ENCODE peak calls at places on chromosomes 4 and X, in eight cellular contexts. R, F, B, W, S, D, K and I are unnamed samples.

GRCh38 chrX:129798888-129799287 is 19.1 kb downstream of the SASH3 start:
- DNase-seq in S (peak; percentile 57), R (no peak), K (no peak), B (no peak), D (no peak), F (no peak), W (no peak), I (no peak)

GRCh38 chrX:47579537-47579936 is 2.7 kb upstream of the TIMP1 start:
- DNase-seq in K (peak; percentile 4), B (peak; percentile 39), S (no peak), F (peak; percentile 70), R (peak; percentile 30), W (no peak), D (no peak), I (no peak)

GRCh38 chrX:9464435-9465371 is at the start of gene TBL1X:
- DNase-seq in B (peak; percentile 79), W (peak; percentile 44), K (peak; percentile 77), R (no peak), D (no peak), S (peak; percentile 86), F (peak; percentile 57), I (peak; percentile 34)

GRCh38 chr4:38449506-38450174 is 214.4 kb upstream of the KLF3 start:
- DNase-seq in R (peak; percentile 22), F (no peak), W (no peak), D (no peak), B (peak; percentile 34), K (no peak), S (no peak), I (no peak)

GRCh38 chr4:165010487-165010886 is 21.3 kb upstream of the TRIM60 start:
- DNase-seq in D (no peak), B (no peak), F (no peak), K (no peak), R (no peak), W (no peak), S (no peak), I (no peak)

GRCh38 chr4:147103403-147103946 is 157.8 kb upstream of the TTC29 start:
- DNase-seq in F (peak; percentile 96), B (peak; percentile 86), D (peak; percentile 30), K (peak; percentile 66), S (peak; percentile 89), R (peak; percentile 48), W (no peak), I (no peak)

GRCh38 chr4:3283916-3284315 is 8.9 kb upstream of the RGS12 start:
- DNase-seq in S (peak; percentile 66), R (no peak), D (peak; percentile 78), W (no peak), F (no peak), B (no peak), K (no peak), I (no peak)

GRCh38 chrX:15816453-15816838 is 26.2 kb downstream of the ZRSR2 start:
- DNase-seq in K (no peak), S (no peak), F (no peak), R (no peak), W (no peak), D (no peak), B (peak; percentile 4), I (no peak)

GRCh38 chrX:111164728-111165127 is 68.7 kb downstream of the PAK3 start:
- DNase-seq in F (peak; percentile 2), D (no peak), R (no peak), W (no peak), S (no peak), B (peak; percentile 12), K (peak; percentile 37), I (no peak)

GRCh38 chr4:44916406-44916805 is 190.1 kb upstream of the GNPDA2 start:
- DNase-seq in F (peak; percentile 33), B (peak; percentile 12), D (no peak), K (no peak), W (no peak), R (no peak), S (no peak), I (peak; percentile 20)

GRCh38 chr4:102466298-102466697 is 34.9 kb upstream of the NFKB1 start:
- DNase-seq in D (no peak), B (no peak), F (peak; percentile 26), S (no peak), R (no peak), K (no peak), W (no peak), I (no peak)

GRCh38 chr4:41613782-41614181 is 75.8 kb downstream of the LIMCH1 start:
- DNase-seq in B (no peak), K (no peak), F (no peak), D (no peak), S (no peak), W (no peak), R (no peak), I (no peak)